ENCODE peak calls at places on chromosomes 2 and 18, in eight cellular contexts. N is AG09309, I is RCC 7860, U is GM12864, K is ELF-1, Y is naive B cell, D is RWPE2, P is LoVo. X is an unnamed sample.

GRCh38 chr2:137380610-137381009 is 583.7 kb upstream of the HNMT start:
- DNase-seq in N (no peak), I (peak; percentile 56), U (no peak), K (no peak), Y (no peak), D (no peak), P (no peak), X (no peak)

GRCh38 chr2:97711394-97711711 is 2.0 kb upstream of the ZAP70 start:
- DNase-seq in N (no peak), I (no peak), U (no peak), K (no peak), Y (no peak), D (no peak), P (no peak), X (no peak)

GRCh38 chr18:7593194-7593819 is 26.2 kb downstream of the PTPRM start:
- DNase-seq in N (no peak), I (no peak), U (no peak), K (no peak), Y (no peak), D (no peak), P (no peak), X (no peak)

GRCh38 chr2:26970928-26971627 is 641 bp downstream of the MAPRE3 start:
- DNase-seq in N (no peak), I (no peak), U (no peak), K (peak; percentile 69), Y (peak; percentile 16), D (no peak), P (no peak), X (no peak)

GRCh38 chr2:163800889-163801498 is 65.2 kb upstream of the FIGN start:
- DNase-seq in N (peak; percentile 84), I (no peak), U (no peak), K (peak; percentile 46), Y (no peak), D (no peak), P (peak; percentile 3), X (no peak)

GRCh38 chr18:22570492-22570891 is 152.8 kb upstream of the CTAGE1 start:
- DNase-seq in N (no peak), I (no peak), U (no peak), K (no peak), Y (no peak), D (no peak), P (no peak), X (no peak)

GRCh38 chr2:194539436-194539835 is 1117.6 kb upstream of the SLC39A10 start:
- DNase-seq in N (no peak), I (no peak), U (no peak), K (no peak), Y (no peak), D (no peak), P (no peak), X (no peak)

GRCh38 chr2:111702119-111702808 is 181.7 kb downstream of the ANAPC1 start:
- DNase-seq in N (no peak), I (peak; percentile 18), U (no peak), K (peak; percentile 69), Y (peak; percentile 17), D (no peak), P (peak; percentile 66), X (peak; percentile 37)

GRCh38 chr2:69797235-69797634 is 32.2 kb upstream of the GMCL1 start:
- DNase-seq in N (no peak), I (no peak), U (no peak), K (no peak), Y (no peak), D (no peak), P (no peak), X (no peak)

GRCh38 chr2:159506764-159507406 is 109.5 kb downstream of the BAZ2B start:
- DNase-seq in N (no peak), I (peak; percentile 29), U (no peak), K (no peak), Y (no peak), D (no peak), P (peak; percentile 56), X (no peak)

GRCh38 chr2:124877065-124877671 is 852.1 kb downstream of the CNTNAP5 start:
- DNase-seq in N (peak; percentile 48), I (no peak), U (no peak), K (no peak), Y (no peak), D (no peak), P (no peak), X (no peak)

GRCh38 chr18:75161629-75162028 is 47.3 kb downstream of the PTGR3 start:
- DNase-seq in N (no peak), I (peak; percentile 42), U (no peak), K (no peak), Y (peak; percentile 10), D (no peak), P (peak; percentile 65), X (peak; percentile 23)

GRCh38 chr2:108583903-108584520 is 49.7 kb downstream of the LIMS1 start:
- DNase-seq in N (peak; percentile 50), I (peak; percentile 63), U (no peak), K (peak; percentile 69), Y (peak; percentile 43), D (no peak), P (peak; percentile 69), X (peak; percentile 28)

GRCh38 chr2:130337735-130338325 is 4.9 kb upstream of the IMP4 start:
- DNase-seq in N (no peak), I (peak; percentile 69), U (no peak), K (no peak), Y (no peak), D (no peak), P (no peak), X (no peak)

GRCh38 chr2:239115616-239116015 is 267.7 kb downstream of the TWIST2 start:
- DNase-seq in N (no peak), I (no peak), U (no peak), K (no peak), Y (no peak), D (no peak), P (no peak), X (no peak)

GRCh38 chr2:217948897-217949296 is 53.9 kb downstream of the TNS1 start:
- DNase-seq in N (no peak), I (no peak), U (no peak), K (no peak), Y (no peak), D (no peak), P (no peak), X (no peak)

GRCh38 chr2:2763998-2764355 is 432.9 kb upstream of the MYT1L start:
- DNase-seq in N (no peak), I (no peak), U (no peak), K (no peak), Y (no peak), D (no peak), P (no peak), X (no peak)

GRCh38 chr2:317501-318424 is 29.9 kb upstream of the ALKAL2 start:
- DNase-seq in N (no peak), I (peak; percentile 29), U (no peak), K (peak; percentile 79), Y (no peak), D (no peak), P (no peak), X (no peak)

GRCh38 chr2:175003875-175004729 is 1.1 kb downstream of the CHN1 start:
- DNase-seq in N (no peak), I (no peak), U (no peak), K (peak; percentile 59), Y (no peak), D (no peak), P (peak; percentile 11), X (no peak)

GRCh38 chr2:217933326-217933993 is 69.3 kb downstream of the TNS1 start:
- DNase-seq in N (no peak), I (no peak), U (no peak), K (no peak), Y (no peak), D (no peak), P (no peak), X (no peak)

GRCh38 chr2:29309090-29310054 is 194.2 kb downstream of the CLIP4 start:
- DNase-seq in N (peak; percentile 27), I (no peak), U (peak; percentile 24), K (peak; percentile 48), Y (peak; percentile 5), D (no peak), P (peak; percentile 53), X (peak; percentile 6)

GRCh38 chr2:66700181-66700686 is 265.3 kb downstream of the MEIS1 start:
- DNase-seq in N (no peak), I (no peak), U (no peak), K (peak; percentile 73), Y (no peak), D (no peak), P (peak; percentile 3), X (no peak)

GRCh38 chr18:73908323-73908722 is 239.3 kb downstream of the FBXO15 start:
- DNase-seq in N (no peak), I (no peak), U (no peak), K (peak; percentile 47), Y (no peak), D (no peak), P (no peak), X (no peak)

GRCh38 chr2:234957533-234958135 is 5.8 kb downstream of the SH3BP4 start:
- DNase-seq in N (no peak), I (no peak), U (no peak), K (no peak), Y (no peak), D (no peak), P (no peak), X (no peak)

GRCh38 chr2:226080323-226080722 is 680.8 kb downstream of the NYAP2 start:
- DNase-seq in N (peak; percentile 16), I (no peak), U (no peak), K (no peak), Y (no peak), D (no peak), P (no peak), X (no peak)

GRCh38 chr2:25822190-25823117 is 55.8 kb downstream of the ASXL2 start:
- DNase-seq in N (no peak), I (no peak), U (no peak), K (peak; percentile 92), Y (peak; percentile 50), D (no peak), P (no peak), X (peak; percentile 43)

X was measured in CD4-positive, alpha-beta T cell.